ENCODE peak calls at places on chromosomes 12 and 14, in ten cellular contexts. One of them, this sample, is unnamed. For H3K27me3 and H3K4me1, the result is how much of the 10 kb centered on the place peaks cover.

GRCh38 chr12:90543393-90543792 is 411.6 kb downstream of the CCER1 start:
- DNase-seq in HepG2: no peak
- DNase-seq in uterus: no peak
- DNase-seq in left lung: no peak
- DNase-seq in GM23338: peak
- DNase-seq in adrenal gland: no peak
- DNase-seq in PC-3: peak
- DNase-seq in HCT116: no peak
- DNase-seq in pancreas: no peak
- DNase-seq in DND-41: no peak
- DNase-seq in this sample: no peak

GRCh38 chr12:64018524-64018923 is 174.0 kb downstream of the SRGAP1 start:
- DNase-seq in HepG2: no peak
- DNase-seq in uterus: no peak
- DNase-seq in left lung: no peak
- DNase-seq in GM23338: no peak
- DNase-seq in adrenal gland: no peak
- DNase-seq in PC-3: no peak
- DNase-seq in HCT116: no peak
- DNase-seq in pancreas: no peak
- DNase-seq in DND-41: no peak
- DNase-seq in this sample: no peak

GRCh38 chr12:67161322-67161918 is 107.7 kb upstream of the CAND1 start:
- DNase-seq in HepG2: peak
- DNase-seq in uterus: no peak
- DNase-seq in left lung: no peak
- DNase-seq in GM23338: peak
- DNase-seq in adrenal gland: peak
- DNase-seq in PC-3: peak
- DNase-seq in HCT116: no peak
- DNase-seq in pancreas: peak
- DNase-seq in DND-41: peak
- DNase-seq in this sample: no peak

GRCh38 chr14:103574104-103574503 is 11.3 kb downstream of the COA8 start:
- DNase-seq in HepG2: no peak
- DNase-seq in uterus: no peak
- DNase-seq in left lung: no peak
- DNase-seq in GM23338: no peak
- DNase-seq in adrenal gland: no peak
- DNase-seq in PC-3: no peak
- DNase-seq in HCT116: no peak
- DNase-seq in pancreas: no peak
- DNase-seq in DND-41: no peak
- DNase-seq in this sample: no peak

GRCh38 chr12:11697670-11698387 is 48.4 kb downstream of the ETV6 start:
- DNase-seq in HepG2: no peak
- DNase-seq in uterus: no peak
- DNase-seq in left lung: no peak
- DNase-seq in GM23338: no peak
- DNase-seq in adrenal gland: no peak
- DNase-seq in PC-3: peak
- DNase-seq in HCT116: no peak
- DNase-seq in pancreas: no peak
- DNase-seq in DND-41: no peak
- DNase-seq in this sample: no peak

GRCh38 chr14:105355850-105356604 is 41.5 kb downstream of the PACS2 start:
- DNase-seq in HepG2: no peak
- DNase-seq in uterus: no peak
- DNase-seq in left lung: no peak
- DNase-seq in GM23338: no peak
- DNase-seq in adrenal gland: no peak
- DNase-seq in PC-3: no peak
- DNase-seq in HCT116: no peak
- DNase-seq in pancreas: no peak
- DNase-seq in DND-41: no peak
- DNase-seq in this sample: no peak

GRCh38 chr14:75771614-75772013 is 110.6 kb downstream of the TTLL5 start:
- DNase-seq in HepG2: no peak
- DNase-seq in uterus: no peak
- DNase-seq in left lung: no peak
- DNase-seq in GM23338: no peak
- DNase-seq in adrenal gland: no peak
- DNase-seq in PC-3: no peak
- DNase-seq in HCT116: no peak
- DNase-seq in pancreas: no peak
- DNase-seq in DND-41: no peak
- DNase-seq in this sample: no peak

GRCh38 chr14:102220031-102220430 is 80.3 kb downstream of the WDR20 start:
- DNase-seq in HepG2: no peak
- DNase-seq in uterus: no peak
- DNase-seq in left lung: peak
- DNase-seq in GM23338: no peak
- DNase-seq in adrenal gland: no peak
- DNase-seq in PC-3: no peak
- DNase-seq in HCT116: no peak
- DNase-seq in pancreas: no peak
- DNase-seq in DND-41: no peak
- DNase-seq in this sample: no peak

GRCh38 chr12:49344486-49345047 is 2.1 kb upstream of the DNAJC22 start:
- DNase-seq in HepG2: no peak
- DNase-seq in uterus: no peak
- DNase-seq in left lung: no peak
- DNase-seq in GM23338: peak
- DNase-seq in adrenal gland: peak
- DNase-seq in PC-3: no peak
- DNase-seq in HCT116: no peak
- DNase-seq in pancreas: no peak
- DNase-seq in DND-41: no peak
- DNase-seq in this sample: no peak
- H3K27me3 ChIP-seq in HepG2: half or more
- H3K27me3 ChIP-seq in uterus: under half
- H3K27me3 ChIP-seq in left lung: half or more
- H3K27me3 ChIP-seq in GM23338: half or more
- H3K27me3 ChIP-seq in adrenal gland: under half
- H3K27me3 ChIP-seq in PC-3: under half
- H3K27me3 ChIP-seq in HCT116: under half
- H3K27me3 ChIP-seq in pancreas: under half
- H3K27me3 ChIP-seq in DND-41: under half
- H3K27me3 ChIP-seq in this sample: half or more

GRCh38 chr12:45231515-45232145 is 15.7 kb downstream of the ANO6 start:
- DNase-seq in HepG2: peak
- DNase-seq in uterus: no peak
- DNase-seq in left lung: no peak
- DNase-seq in GM23338: no peak
- DNase-seq in adrenal gland: no peak
- DNase-seq in PC-3: peak
- DNase-seq in HCT116: no peak
- DNase-seq in pancreas: no peak
- DNase-seq in DND-41: no peak
- DNase-seq in this sample: no peak
- H3K4me1 ChIP-seq in HepG2: half or more
- H3K4me1 ChIP-seq in uterus: under half
- H3K4me1 ChIP-seq in left lung: under half
- H3K4me1 ChIP-seq in GM23338: under half
- H3K4me1 ChIP-seq in adrenal gland: half or more
- H3K4me1 ChIP-seq in PC-3: half or more
- H3K4me1 ChIP-seq in HCT116: half or more
- H3K4me1 ChIP-seq in pancreas: under half
- H3K4me1 ChIP-seq in DND-41: under half
- H3K4me1 ChIP-seq in this sample: half or more

DNA sequence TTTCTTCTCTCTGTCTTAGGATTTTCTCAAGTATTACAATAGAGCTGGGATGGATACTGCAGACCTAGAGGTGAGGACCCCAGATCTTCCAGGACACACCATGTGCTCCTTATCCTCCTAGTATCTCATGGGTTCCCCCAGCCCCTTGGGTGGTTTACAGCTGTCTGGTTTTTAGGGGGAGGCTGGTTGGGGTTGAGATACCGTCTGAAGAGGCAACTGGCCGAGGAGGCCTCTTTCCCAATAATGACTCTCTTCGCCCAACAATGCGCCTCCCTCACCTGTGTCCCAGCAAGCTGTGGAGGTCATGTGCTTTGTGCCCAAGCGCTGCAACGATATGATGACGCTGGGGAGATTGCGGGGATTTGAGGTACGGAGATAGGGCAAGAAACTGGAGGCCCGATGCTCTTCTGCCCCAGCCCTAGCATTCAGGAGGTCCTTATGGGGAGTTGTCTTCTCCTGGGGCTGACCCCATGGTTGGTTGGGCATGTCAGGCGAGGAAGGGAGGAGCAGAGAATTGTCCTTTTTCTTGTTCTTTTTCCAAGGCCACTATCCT is 3.8 kb downstream of the ARHGEF25 start:
- DNase-seq in HepG2: no peak
- DNase-seq in uterus: no peak
- DNase-seq in left lung: no peak
- DNase-seq in GM23338: no peak
- DNase-seq in adrenal gland: no peak
- DNase-seq in PC-3: no peak
- DNase-seq in HCT116: no peak
- DNase-seq in pancreas: no peak
- DNase-seq in DND-41: no peak
- DNase-seq in this sample: no peak
- H3K27me3 ChIP-seq in HepG2: under half
- H3K27me3 ChIP-seq in uterus: under half
- H3K27me3 ChIP-seq in left lung: half or more
- H3K27me3 ChIP-seq in GM23338: half or more
- H3K27me3 ChIP-seq in adrenal gland: under half
- H3K27me3 ChIP-seq in PC-3: under half
- H3K27me3 ChIP-seq in HCT116: under half
- H3K27me3 ChIP-seq in pancreas: under half
- H3K27me3 ChIP-seq in DND-41: under half
- H3K27me3 ChIP-seq in this sample: under half

GRCh38 chr14:97411938-97412612 is 614.9 kb downstream of the VRK1 start:
- DNase-seq in HepG2: no peak
- DNase-seq in uterus: no peak
- DNase-seq in left lung: no peak
- DNase-seq in GM23338: peak
- DNase-seq in adrenal gland: no peak
- DNase-seq in PC-3: no peak
- DNase-seq in HCT116: no peak
- DNase-seq in pancreas: no peak
- DNase-seq in DND-41: no peak
- DNase-seq in this sample: no peak

GRCh38 chr14:97414718-97415098 is 617.5 kb downstream of the VRK1 start:
- DNase-seq in HepG2: no peak
- DNase-seq in uterus: no peak
- DNase-seq in left lung: no peak
- DNase-seq in GM23338: peak
- DNase-seq in adrenal gland: no peak
- DNase-seq in PC-3: no peak
- DNase-seq in HCT116: no peak
- DNase-seq in pancreas: no peak
- DNase-seq in DND-41: no peak
- DNase-seq in this sample: no peak

GRCh38 chr14:97415907-97416306 is 618.7 kb downstream of the VRK1 start:
- DNase-seq in HepG2: no peak
- DNase-seq in uterus: no peak
- DNase-seq in left lung: no peak
- DNase-seq in GM23338: no peak
- DNase-seq in adrenal gland: no peak
- DNase-seq in PC-3: no peak
- DNase-seq in HCT116: no peak
- DNase-seq in pancreas: no peak
- DNase-seq in DND-41: no peak
- DNase-seq in this sample: no peak

GRCh38 chr14:97412933-97413574 is 615.9 kb downstream of the VRK1 start:
- DNase-seq in HepG2: no peak
- DNase-seq in uterus: no peak
- DNase-seq in left lung: no peak
- DNase-seq in GM23338: no peak
- DNase-seq in adrenal gland: no peak
- DNase-seq in PC-3: no peak
- DNase-seq in HCT116: no peak
- DNase-seq in pancreas: no peak
- DNase-seq in DND-41: no peak
- DNase-seq in this sample: no peak

DNA sequence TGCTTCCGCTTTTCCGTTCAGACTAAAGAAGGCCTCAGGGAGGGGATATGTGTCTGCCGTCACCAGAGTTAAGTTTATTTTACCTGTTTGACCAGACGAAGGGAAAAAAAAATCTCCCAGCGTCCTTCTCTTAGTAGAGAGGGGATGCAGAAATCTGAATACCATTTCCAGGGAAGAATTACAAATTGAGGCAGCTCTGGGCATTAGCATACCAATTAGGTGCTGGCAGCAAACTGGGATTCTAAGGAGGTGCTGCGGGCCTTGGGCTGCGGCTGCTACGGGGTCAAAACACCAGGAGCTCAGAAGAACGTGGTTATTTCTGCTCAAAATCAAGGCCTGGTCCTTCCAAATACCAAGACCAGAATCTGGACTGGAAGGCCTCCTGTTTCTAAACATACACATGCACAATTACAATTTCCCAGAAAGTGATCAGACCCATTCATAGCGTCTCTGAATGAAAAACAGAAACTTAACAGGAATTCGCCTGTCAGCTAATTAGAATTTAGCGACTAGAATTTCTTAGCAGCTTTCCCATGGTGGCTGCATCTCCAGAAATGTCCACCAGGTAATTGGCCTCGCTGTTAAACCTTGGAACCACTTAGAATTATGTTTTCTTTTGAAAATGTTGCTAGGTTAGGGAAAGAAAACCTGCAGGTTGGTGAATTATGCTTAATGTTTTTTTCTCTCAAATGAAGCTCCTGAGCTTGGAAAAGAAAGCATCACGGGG is 617.0 kb downstream of the VRK1 start:
- DNase-seq in HepG2: no peak
- DNase-seq in uterus: no peak
- DNase-seq in left lung: no peak
- DNase-seq in GM23338: peak
- DNase-seq in adrenal gland: no peak
- DNase-seq in PC-3: no peak
- DNase-seq in HCT116: no peak
- DNase-seq in pancreas: no peak
- DNase-seq in DND-41: no peak
- DNase-seq in this sample: no peak
- H3K4me1 ChIP-seq in HepG2: under half
- H3K4me1 ChIP-seq in uterus: under half
- H3K4me1 ChIP-seq in left lung: under half
- H3K4me1 ChIP-seq in GM23338: half or more
- H3K4me1 ChIP-seq in adrenal gland: under half
- H3K4me1 ChIP-seq in PC-3: under half
- H3K4me1 ChIP-seq in HCT116: under half
- H3K4me1 ChIP-seq in pancreas: under half
- H3K4me1 ChIP-seq in DND-41: under half
- H3K4me1 ChIP-seq in this sample: under half